ENCODE peak calls at places on chromosomes 1 and 21, in four cellular contexts. R is CD8-positive, alpha-beta T cell; L is kidney tubule cell; E is fibroblast of mammary gland. T is an unnamed sample.

GRCh38 chr1:181010789-181011188 is 11.9 kb downstream of the STX6 start:
- DNase-seq in L (no peak), R (no peak), E (no peak), T (peak; percentile 66)

GRCh38 chr1:52142220-52143153 is 598 bp downstream of the ZFYVE9 start:
- DNase-seq in L (peak; percentile 61), E (peak; percentile 43), R (peak; percentile 19), T (peak; percentile 85)

GRCh38 chr1:175720023-175720422 is 23.4 kb downstream of the TNR start:
- DNase-seq in E (no peak), R (no peak), L (no peak), T (no peak)

GRCh38 chr21:34557261-34557660 is 45.3 kb upstream of the KCNE1 start:
- DNase-seq in R (no peak), E (no peak), L (no peak), T (no peak)

GRCh38 chr1:37262439-37263170 is 211.8 kb upstream of the ZC3H12A start:
- DNase-seq in R (no peak), E (no peak), L (no peak), T (no peak)

GRCh38 chr1:95048332-95048731 is 24.4 kb downstream of the ALG14 start:
- DNase-seq in L (no peak), E (no peak), R (no peak), T (peak; percentile 58)

GRCh38 chr1:31583995-31584868 is 7.9 kb downstream of the TINAGL1 start:
- DNase-seq in L (peak; percentile 45), E (peak; percentile 21), R (no peak), T (no peak)

GRCh38 chr1:42960693-42961559 is 2.3 kb upstream of the SLC2A1 start:
- DNase-seq in R (no peak), E (no peak), L (peak; percentile 78), T (no peak)

GRCh38 chr1:44780583-44781121 is 5.3 kb downstream of the RPS8 start:
- DNase-seq in L (no peak), R (no peak), E (no peak), T (no peak)

GRCh38 chr1:36207339-36207738 is 16.9 kb upstream of the THRAP3 start:
- DNase-seq in E (peak; percentile 63), L (no peak), R (no peak), T (peak; percentile 87)

GRCh38 chr1:85579619-85580018 is 942 bp upstream of the CCN1 start:
- DNase-seq in E (peak; percentile 73), L (peak; percentile 84), R (no peak), T (peak; percentile 78)

GRCh38 chr1:26353976-26354820 is at the start of gene CRYBG2:
- DNase-seq in E (no peak), R (no peak), L (peak; percentile 38), T (no peak)

GRCh38 chr1:198780376-198780775 is 141.5 kb downstream of the PTPRC start:
- DNase-seq in E (peak; percentile 29), R (no peak), L (peak; percentile 8), T (no peak)

GRCh38 chr1:223642155-223642689 is 23.3 kb downstream of the CAPN8 start:
- DNase-seq in E (no peak), L (no peak), R (no peak), T (no peak)

GRCh38 chr1:200139661-200140250 is 112.2 kb downstream of the NR5A2 start:
- DNase-seq in R (no peak), E (peak; percentile 77), L (peak; percentile 61), T (peak; percentile 81)

GRCh38 chr21:42545317-42545716 is 31.7 kb downstream of the SLC37A1 start:
- DNase-seq in E (no peak), R (no peak), L (no peak), T (no peak)

GRCh38 chr1:111739984-111740765 is 980 bp upstream of the INKA2 start:
- DNase-seq in L (peak; percentile 66), R (peak; percentile 10), E (peak; percentile 57), T (peak; percentile 88)

GRCh38 chr1:159091547-159092397 is 15.2 kb upstream of the AIM2 start:
- DNase-seq in R (no peak), E (peak; percentile 91), L (peak; percentile 31), T (peak; percentile 84)

GRCh38 chr1:243470492-243470891 is 214.7 kb downstream of the SDCCAG8 start:
- DNase-seq in L (no peak), R (no peak), E (no peak), T (peak; percentile 16)

GRCh38 chr1:211648980-211649934 is 26.2 kb downstream of the NEK2 start:
- DNase-seq in E (peak; percentile 28), R (no peak), L (peak; percentile 59), T (no peak)

GRCh38 chr1:77678628-77679610 is 3.5 kb downstream of the ZZZ3 start:
- DNase-seq in E (no peak), R (no peak), L (no peak), T (no peak)

GRCh38 chr1:10399487-10399917 is 638 bp downstream of the PGD start:
- DNase-seq in E (peak; percentile 55), L (no peak), R (no peak), T (peak; percentile 85)

GRCh38 chr1:7827134-7827955 is 25.5 kb downstream of the UTS2 start:
- DNase-seq in E (peak; percentile 8), L (no peak), R (peak; percentile 47), T (no peak)

GRCh38 chr1:156816561-156817328 is at the start of gene SH2D2A:
- DNase-seq in L (no peak), R (peak; percentile 95), E (peak; percentile 43), T (peak; percentile 58)

GRCh38 chr1:2206813-2207488 is 12.4 kb upstream of the FAAP20 start:
- DNase-seq in R (no peak), E (peak; percentile 11), L (no peak), T (no peak)

GRCh38 chr1:159088050-159088449 is 11.5 kb upstream of the AIM2 start:
- DNase-seq in E (peak; percentile 91), L (peak; percentile 71), R (no peak), T (peak; percentile 93)

GRCh38 chr1:53294557-53294956 is 33.3 kb downstream of the LRP8 start:
- DNase-seq in E (peak; percentile 69), L (peak; percentile 73), R (no peak), T (peak; percentile 88)

GRCh38 chr1:62836856-62837540 is 53.1 kb downstream of the ATG4C start:
- DNase-seq in R (no peak), E (no peak), L (no peak), T (no peak)

GRCh38 chr21:34865922-34866271 is 183.2 kb downstream of the RUNX1 start:
- DNase-seq in E (no peak), L (no peak), R (no peak), T (no peak)

GRCh38 chr1:184992271-184992670 is 18.0 kb upstream of the NIBAN1 start:
- DNase-seq in L (no peak), R (no peak), E (no peak), T (no peak)

GRCh38 chr1:109371271-109371739 is 26.4 kb downstream of the SORT1 start:
- DNase-seq in E (peak; percentile 63), L (peak; percentile 58), R (no peak), T (peak; percentile 93)

GRCh38 chr1:232378266-232379041 is 251.5 kb downstream of the SIPA1L2 start:
- DNase-seq in R (no peak), L (no peak), E (no peak), T (no peak)

GRCh38 chr1:58908539-58909161 is 124.8 kb upstream of the JUN start:
- DNase-seq in R (no peak), L (peak; percentile 20), E (peak; percentile 39), T (peak; percentile 52)

GRCh38 chr1:100868364-100868995 is 26.2 kb downstream of the EXTL2 start:
- DNase-seq in L (peak; percentile 51), R (no peak), E (peak; percentile 73), T (peak; percentile 65)

GRCh38 chr1:910311-910880 is 13.3 kb upstream of the SAMD11 start:
- DNase-seq in R (no peak), E (no peak), L (peak; percentile 44), T (peak; percentile 50)

GRCh38 chr1:4212796-4213195 is 312.7 kb upstream of the C1orf174 start:
- DNase-seq in E (no peak), L (no peak), R (no peak), T (no peak)

GRCh38 chr1:4344065-4344753 is 310.2 kb upstream of the AJAP1 start:
- DNase-seq in L (peak; percentile 3), E (no peak), R (no peak), T (no peak)

GRCh38 chr1:117092594-117092993 is 29.0 kb downstream of the TRIM45 start:
- DNase-seq in E (peak; percentile 41), R (no peak), L (no peak), T (no peak)